ENCODE peak calls at places on chromosomes 3 and 15, in eight cellular contexts. U, W, X, L, H, F, J and P are unnamed samples.

GRCh38 chr3:186694288-186695032 is 22.7 kb upstream of the KNG1 start:
- DNase-seq in U (no peak), W (no peak), X (no peak), L (no peak), H (no peak), F (no peak), J (no peak), P (peak)

GRCh38 chr15:37134699-37135131 is 34.4 kb upstream of the MEIS2 start:
- DNase-seq in U (no peak), W (no peak), X (peak), L (peak), H (no peak), F (peak), J (peak), P (peak)

GRCh38 chr3:58077586-58078285 is 69.5 kb downstream of the FLNB start:
- DNase-seq in U (no peak), W (no peak), X (no peak), L (no peak), H (no peak), F (no peak), J (no peak), P (no peak)

GRCh38 chr15:85685366-85685765 is 109.4 kb downstream of the KLHL25 start:
- DNase-seq in U (no peak), W (no peak), X (no peak), L (no peak), H (no peak), F (no peak), J (no peak), P (no peak)

GRCh38 chr3:159911011-159911663 is 77.5 kb upstream of the IL12A start:
- DNase-seq in U (peak), W (no peak), X (no peak), L (no peak), H (no peak), F (no peak), J (no peak), P (no peak)

GRCh38 chr15:31268911-31269784 is 57.5 kb upstream of the KLF13 start:
- DNase-seq in U (no peak), W (peak), X (no peak), L (no peak), H (no peak), F (no peak), J (no peak), P (no peak)

GRCh38 chr15:51752918-51753317 is 1.5 kb downstream of the TMOD2 start:
- DNase-seq in U (no peak), W (no peak), X (no peak), L (no peak), H (no peak), F (no peak), J (no peak), P (no peak)

GRCh38 chr3:194158942-194159439 is 23.0 kb downstream of the HES1 start:
- DNase-seq in U (no peak), W (no peak), X (no peak), L (no peak), H (no peak), F (no peak), J (no peak), P (no peak)

GRCh38 chr15:50163719-50164410 is 18.1 kb upstream of the SLC27A2 start:
- DNase-seq in U (no peak), W (no peak), X (no peak), L (no peak), H (no peak), F (no peak), J (no peak), P (no peak)

GRCh38 chr15:71508081-71508682 is 302.2 kb upstream of the NR2E3 start:
- DNase-seq in U (peak), W (no peak), X (no peak), L (no peak), H (no peak), F (no peak), J (no peak), P (no peak)

GRCh38 chr15:74245342-74245931 is 9.3 kb downstream of the CCDC33 start:
- DNase-seq in U (no peak), W (no peak), X (no peak), L (no peak), H (no peak), F (no peak), J (no peak), P (no peak)

GRCh38 chr3:122786067-122786466 is 7.6 kb downstream of the HSPBAP1 start:
- DNase-seq in U (no peak), W (no peak), X (no peak), L (no peak), H (no peak), F (peak), J (peak), P (peak)

GRCh38 chr3:119631529-119631928 is 28.9 kb downstream of the POPDC2 start:
- DNase-seq in U (no peak), W (no peak), X (no peak), L (no peak), H (no peak), F (no peak), J (peak), P (no peak)

GRCh38 chr3:50336452-50337174 is 4.0 kb downstream of the RASSF1 start:
- DNase-seq in U (no peak), W (no peak), X (no peak), L (no peak), H (no peak), F (peak), J (peak), P (peak)

GRCh38 chr3:12234906-12235305 is 54.0 kb upstream of the PPARG start:
- DNase-seq in U (no peak), W (no peak), X (no peak), L (no peak), H (no peak), F (no peak), J (peak), P (no peak)

GRCh38 chr15:31001702-31002101 is 10.3 kb upstream of the MTMR10 start:
- DNase-seq in U (no peak), W (no peak), X (no peak), L (no peak), H (no peak), F (no peak), J (no peak), P (no peak)

GRCh38 chr3:66450389-66451022 is 50.3 kb downstream of the LRIG1 start:
- DNase-seq in U (no peak), W (no peak), X (peak), L (no peak), H (no peak), F (no peak), J (peak), P (peak)

GRCh38 chr15:74027688-74028087 is 33.2 kb downstream of the PML start:
- DNase-seq in U (no peak), W (no peak), X (no peak), L (no peak), H (no peak), F (no peak), J (no peak), P (no peak)

GRCh38 chr15:66251790-66252355 is 1.7 kb downstream of the MEGF11 start:
- DNase-seq in U (peak), W (no peak), X (no peak), L (no peak), H (peak), F (no peak), J (no peak), P (peak)